ENCODE peak calls at places on chromosome 4, in four cellular contexts. N, K, Z and R are unnamed samples.

GRCh38 chr4:174989791-174990190 is 71.6 kb downstream of the ADAM29 start:
- DNase-seq in N (no peak), K (no peak), Z (no peak), R (peak; percentile 10)

GRCh38 chr4:176209535-176209934 is 14.2 kb upstream of the SPATA4 start:
- DNase-seq in N (no peak), K (no peak), Z (no peak), R (no peak)

GRCh38 chr4:6332042-6332668 is 62.5 kb downstream of the WFS1 start:
- DNase-seq in N (no peak), K (no peak), Z (peak; percentile 42), R (no peak)

GRCh38 chr4:104756837-104757236 is 262.1 kb upstream of the CXXC4 start:
- DNase-seq in N (no peak), K (no peak), Z (no peak), R (no peak)

GRCh38 chr4:173486714-173487392 is 43.2 kb downstream of the HAND2 start:
- DNase-seq in N (no peak), K (no peak), Z (no peak), R (no peak)

GRCh38 chr4:1056671-1057402 is 45.4 kb downstream of the FGFRL1 start:
- DNase-seq in N (no peak), K (no peak), Z (no peak), R (no peak)

GRCh38 chr4:140240237-140240636 is 86.3 kb upstream of the MAML3 start:
- DNase-seq in N (no peak), K (no peak), Z (no peak), R (no peak)

GRCh38 chr4:56206258-56206657 is 181.0 kb downstream of the AASDH start:
- DNase-seq in N (no peak), K (no peak), Z (no peak), R (no peak)

GRCh38 chr4:158578476-158578875 is 56.8 kb downstream of the RXFP1 start:
- DNase-seq in N (no peak), K (no peak), Z (peak; percentile 56), R (no peak)

GRCh38 chr4:128682942-128683666 is 126.4 kb upstream of the JADE1 start:
- DNase-seq in N (no peak), K (no peak), Z (no peak), R (no peak)

GRCh38 chr4:25552580-25553271 is 102.9 kb upstream of the SLC34A2 start:
- DNase-seq in N (peak; percentile 69), K (no peak), Z (peak; percentile 2), R (no peak)

GRCh38 chr4:30429813-30430466 is 290.2 kb upstream of the PCDH7 start:
- DNase-seq in N (no peak), K (no peak), Z (peak; percentile 65), R (no peak)

GRCh38 chr4:144514736-144515135 is 131.2 kb upstream of the HHIP start:
- DNase-seq in N (no peak), K (no peak), Z (no peak), R (no peak)